ENCODE peak calls at places on chromosomes 13 and 19, in five cellular contexts. N, P, L, J and H are unnamed samples.

GRCh38 chr19:46351241-46352041 is 4.6 kb downstream of the PPP5C start:
- DNase-seq in L (peak; percentile 91), J (peak; percentile 59), P (no peak), N (no peak), H (peak; percentile 48)

GRCh38 chr19:33333615-33334014 is 31.3 kb upstream of the CEBPA start:
- DNase-seq in J (no peak), L (no peak), N (no peak), P (no peak), H (no peak)

GRCh38 chr13:46552302-46552680 is 679 bp upstream of the LRCH1 start:
- DNase-seq in L (no peak), P (no peak), N (no peak), J (no peak), H (no peak)

GRCh38 chr13:37870895-37871550 is 1.5 kb upstream of the TRPC4 start:
- DNase-seq in J (peak; percentile 81), P (peak; percentile 38), N (no peak), L (no peak), H (no peak)

GRCh38 chr19:33390120-33390907 is 16.8 kb downstream of the CEBPG start:
- DNase-seq in L (peak; percentile 72), P (no peak), N (peak; percentile 57), J (peak; percentile 29), H (no peak)

GRCh38 chr13:113906566-113906965 is 42.7 kb upstream of the GAS6 start:
- DNase-seq in J (no peak), P (no peak), L (no peak), N (no peak), H (no peak)

GRCh38 chr13:109494955-109495354 is 291.4 kb downstream of the IRS2 start:
- DNase-seq in N (no peak), J (peak; percentile 84), P (peak; percentile 30), L (no peak), H (no peak)

GRCh38 chr13:98688373-98688772 is 64.1 kb downstream of the SLC15A1 start:
- DNase-seq in L (no peak), P (no peak), J (no peak), N (no peak), H (no peak)

GRCh38 chr19:6489278-6490061 is 7.9 kb upstream of the DENND1C start:
- DNase-seq in N (no peak), P (no peak), J (no peak), L (no peak), H (no peak)

GRCh38 chr13:26604784-26605183 is 47.3 kb downstream of the WASF3 start:
- DNase-seq in N (peak; percentile 72), L (peak; percentile 91), J (no peak), P (no peak), H (no peak)

DNA sequence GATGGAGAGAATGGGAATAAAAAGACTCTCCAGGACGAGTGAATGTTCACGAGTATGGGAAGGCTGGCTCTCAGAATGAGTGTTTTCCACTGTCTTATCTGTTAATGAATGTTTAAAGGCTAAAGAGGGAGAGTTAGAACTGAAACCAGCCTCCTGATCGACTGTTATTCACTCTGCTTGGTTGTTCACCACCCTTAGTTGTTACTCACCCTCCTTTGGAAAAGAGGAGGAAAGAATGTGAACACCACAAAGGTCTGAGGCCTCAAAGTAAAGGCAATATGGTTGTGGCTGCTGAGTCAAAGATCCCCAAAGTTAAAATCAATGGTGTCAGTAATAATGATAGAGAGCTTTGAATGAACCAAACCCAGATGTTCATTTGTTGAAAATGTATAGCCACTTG is 1793.2 kb upstream of the PCDH20 start:
- DNase-seq in J (peak; percentile 76), P (no peak), N (no peak), L (no peak), H (no peak)
- H3K4me3 ChIP-seq in J (no peak overlapping the region), P (no peak overlapping the region), N (no peak overlapping the region), L (no peak overlapping the region), H (no peak overlapping the region)

DNA sequence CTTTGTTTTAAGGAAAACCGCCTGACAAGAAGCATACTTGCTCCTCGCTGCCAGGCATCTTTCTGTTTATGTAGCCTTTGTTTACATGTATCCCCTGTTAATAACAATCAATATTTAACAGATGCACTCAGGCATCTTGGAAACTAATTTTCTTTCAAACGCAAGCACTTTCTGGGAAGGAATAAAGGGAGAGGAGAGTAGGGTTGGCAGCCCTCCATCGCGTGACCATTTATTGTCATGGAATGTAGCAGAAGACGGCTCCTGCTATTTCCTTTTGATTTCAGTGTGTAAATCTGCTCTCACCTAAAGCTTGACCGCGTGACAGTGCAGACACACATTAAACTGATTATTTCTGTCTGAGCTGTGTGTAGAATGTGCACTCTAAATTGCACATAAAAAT is 223.3 kb upstream of the MAB21L1 start:
- DNase-seq in P (peak; percentile 90), L (no peak), N (peak; percentile 58), J (peak; percentile 70), H (no peak)
- H3K4me3 ChIP-seq in P (peak overlapping the region; percentile 24), L (no peak overlapping the region), N (no peak overlapping the region), J (peak overlapping the region; percentile 38), H (no peak overlapping the region)

GRCh38 chr19:17511724-17512573 is 500 bp downstream of the PGLS start:
- DNase-seq in N (peak; percentile 65), J (peak; percentile 84), P (no peak), L (peak; percentile 97), H (peak; percentile 93)
- H3K4me3 ChIP-seq in N (peak overlapping the region; percentile 94), J (peak overlapping the region; percentile 86), P (peak overlapping the region; percentile 96), L (peak overlapping the region; percentile 81), H (peak overlapping the region; percentile 74)

GRCh38 chr19:4016486-4016885 is 8.9 kb downstream of the PIAS4 start:
- DNase-seq in L (no peak), P (no peak), N (peak; percentile 9), J (no peak), H (no peak)
- H3K4me3 ChIP-seq in L (no peak overlapping the region), P (no peak overlapping the region), N (peak overlapping the region; percentile 30), J (no peak overlapping the region), H (no peak overlapping the region)

GRCh38 chr13:78780708-78781107 is 121.8 kb upstream of the OBI1 start:
- DNase-seq in L (no peak), P (no peak), N (no peak), J (no peak), H (no peak)

GRCh38 chr13:78772933-78773332 is 114.0 kb upstream of the OBI1 start:
- DNase-seq in P (no peak), N (no peak), L (no peak), J (no peak), H (no peak)

GRCh38 chr13:78777973-78778372 is 119.0 kb upstream of the OBI1 start:
- DNase-seq in N (no peak), P (no peak), L (no peak), J (no peak), H (no peak)
- H3K4me3 ChIP-seq in N (no peak overlapping the region), P (no peak overlapping the region), L (no peak overlapping the region), J (no peak overlapping the region), H (no peak overlapping the region)

GRCh38 chr19:18020212-18021067 is 12.5 kb downstream of the ARRDC2 start:
- DNase-seq in J (peak; percentile 51), N (peak; percentile 79), L (peak; percentile 99), P (no peak), H (no peak)

GRCh38 chr19:18027151-18027550 is 19.2 kb downstream of the ARRDC2 start:
- DNase-seq in L (no peak), J (no peak), P (no peak), N (no peak), H (no peak)

GRCh38 chr19:18021121-18021755 is 13.3 kb downstream of the ARRDC2 start:
- DNase-seq in J (peak; percentile 82), P (peak; percentile 52), N (peak; percentile 78), L (peak; percentile 98), H (no peak)

DNA sequence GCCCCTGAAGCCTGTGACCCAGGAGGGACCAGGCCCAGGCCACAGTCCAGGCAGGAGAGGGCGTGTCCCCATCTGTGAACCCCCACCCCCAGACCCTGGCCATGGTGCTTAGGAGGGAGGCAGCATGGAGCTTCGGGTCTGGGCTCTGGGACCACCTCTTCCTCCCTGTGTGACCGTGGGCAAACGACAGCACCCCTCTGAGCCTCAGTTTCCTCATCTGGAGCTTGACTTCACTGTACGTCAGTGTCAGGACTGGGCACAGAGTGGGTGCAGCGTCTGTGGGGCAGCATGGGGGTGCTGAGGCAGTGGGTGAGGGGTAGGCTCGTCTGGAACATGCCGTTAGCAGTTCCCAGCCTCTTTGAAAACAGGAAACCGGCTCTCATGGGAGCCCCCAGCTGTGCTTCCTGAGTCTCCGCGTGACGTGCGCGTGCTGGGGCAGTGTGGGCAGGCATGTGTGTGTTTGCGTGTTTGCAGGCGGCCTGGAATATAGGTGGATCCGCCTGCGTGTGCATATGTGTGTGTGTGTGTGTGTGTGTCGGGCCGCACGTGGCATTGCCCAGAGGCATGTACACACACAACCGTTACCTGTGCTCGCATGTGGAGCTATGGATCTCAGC is 15.7 kb downstream of the ARRDC2 start:
- DNase-seq in J (no peak), P (no peak), L (peak; percentile 95), N (peak; percentile 96), H (peak; percentile 75)
- H3K4me3 ChIP-seq in J (no peak overlapping the region), P (no peak overlapping the region), L (no peak overlapping the region), N (no peak overlapping the region), H (peak overlapping the region; percentile 13)

GRCh38 chr13:27952931-27953670 is 16.0 kb downstream of the CDX2 start:
- DNase-seq in N (no peak), L (no peak), J (no peak), P (no peak), H (peak; percentile 39)
- H3K4me3 ChIP-seq in N (peak overlapping the region; percentile 45), L (peak overlapping the region; percentile 57), J (no peak overlapping the region), P (peak overlapping the region; percentile 36), H (peak overlapping the region; percentile 54)

GRCh38 chr19:55063492-55063843 is 520 bp upstream of the RDH13 start:
- DNase-seq in P (no peak), N (no peak), L (peak; percentile 83), J (no peak), H (no peak)
- H3K4me3 ChIP-seq in P (no peak overlapping the region), N (no peak overlapping the region), L (peak overlapping the region; percentile 77), J (no peak overlapping the region), H (peak overlapping the region; percentile 9)